ENCODE peak calls at places on chromosome 20, in six cellular contexts. T is PC-3, O is fibroblast of lung, W is HepG2, X is mammary epithelial cell, C is MM.1S. E is an unnamed sample.
A peak's percentile ranks its signal among the peaks of the same experiment; 100 is the strongest.

GRCh38 chr20:32574296-32575226 is 10.6 kb downstream of the NOL4L start:
- DNase-seq in T (peak; percentile 34), O (peak; percentile 90), W (no peak), X (peak; percentile 49), C (no peak), E (no peak)

GRCh38 chr20:17835240-17835940 is 133.2 kb downstream of the SNX5 start:
- DNase-seq in T (peak; percentile 97), O (peak; percentile 90), W (no peak), X (peak; percentile 65), C (no peak), E (no peak)

GRCh38 chr20:38805958-38806854 is 709 bp downstream of the PPP1R16B start:
- DNase-seq in T (no peak), O (no peak), W (no peak), X (no peak), C (peak; percentile 51), E (no peak)

GRCh38 chr20:38272398-38272797 is 11.9 kb upstream of the KIAA1755 start:
- DNase-seq in T (peak; percentile 29), O (peak; percentile 85), W (no peak), X (peak; percentile 76), C (no peak), E (no peak)

GRCh38 chr20:62285151-62285550 is 17.6 kb upstream of the ADRM1 start:
- DNase-seq in T (no peak), O (no peak), W (no peak), X (no peak), C (no peak), E (no peak)

GRCh38 chr20:34579191-34579661 is 20.7 kb downstream of the MAP1LC3A start:
- DNase-seq in T (peak; percentile 93), O (peak; percentile 78), W (peak; percentile 45), X (peak; percentile 94), C (no peak), E (no peak)

GRCh38 chr20:3172933-3173581 is at the start of gene LZTS3:
- DNase-seq in T (peak; percentile 35), O (peak; percentile 52), W (peak; percentile 63), X (peak; percentile 38), C (peak; percentile 31), E (peak; percentile 90)

GRCh38 chr20:17654649-17655285 is 27.3 kb downstream of the RRBP1 start:
- DNase-seq in T (peak; percentile 51), O (peak; percentile 38), W (peak; percentile 53), X (no peak), C (no peak), E (no peak)

GRCh38 chr20:38649275-38649891 is 47.8 kb downstream of the ARHGAP40 start:
- DNase-seq in T (peak; percentile 48), O (peak; percentile 11), W (peak; percentile 59), X (no peak), C (no peak), E (peak; percentile 66)

GRCh38 chr20:48319943-48320584 is 507.7 kb downstream of the PREX1 start:
- DNase-seq in T (no peak), O (peak; percentile 14), W (no peak), X (no peak), C (no peak), E (no peak)

GRCh38 chr20:63980317-63980805 is 571 bp upstream of the PRPF6 start:
- DNase-seq in T (no peak), O (no peak), W (peak; percentile 50), X (peak; percentile 78), C (no peak), E (peak; percentile 75)

GRCh38 chr20:34264141-34264540 is 22.9 kb downstream of the ASIP start:
- DNase-seq in T (no peak), O (no peak), W (no peak), X (no peak), C (no peak), E (no peak)

GRCh38 chr20:20632644-20633043 is 79.8 kb downstream of the RALGAPA2 start:
- DNase-seq in T (no peak), O (no peak), W (peak; percentile 40), X (no peak), C (no peak), E (no peak)

GRCh38 chr20:45974896-45975565 is 3.0 kb upstream of the ZNF335 start:
- DNase-seq in T (peak; percentile 23), O (no peak), W (no peak), X (no peak), C (no peak), E (no peak)

GRCh38 chr20:10374036-10374435 is 60.0 kb downstream of the MKKS start:
- DNase-seq in T (no peak), O (no peak), W (no peak), X (no peak), C (no peak), E (no peak)

GRCh38 chr20:56893206-56893605 is 264.1 kb downstream of the TFAP2C start:
- DNase-seq in T (no peak), O (no peak), W (no peak), X (no peak), C (no peak), E (no peak)

GRCh38 chr20:25274891-25275812 is 27.3 kb downstream of the PYGB start:
- DNase-seq in T (no peak), O (no peak), W (no peak), X (no peak), C (no peak), E (no peak)

GRCh38 chr20:48149887-48150286 is 364.6 kb upstream of the SULF2 start:
- DNase-seq in T (no peak), O (no peak), W (no peak), X (no peak), C (no peak), E (no peak)

GRCh38 chr20:16098890-16099639 is 474.2 kb downstream of the KIF16B start:
- DNase-seq in T (peak; percentile 60), O (no peak), W (peak; percentile 78), X (peak; percentile 12), C (no peak), E (no peak)

GRCh38 chr20:8322654-8323053 is 190.6 kb downstream of the PLCB1 start:
- DNase-seq in T (no peak), O (no peak), W (no peak), X (no peak), C (no peak), E (no peak)

GRCh38 chr20:53948383-53949318 is 121.7 kb downstream of the BCAS1 start:
- DNase-seq in T (no peak), O (no peak), W (no peak), X (no peak), C (no peak), E (no peak)

GRCh38 chr20:45826381-45827019 is 612 bp downstream of the TNNC2 start:
- DNase-seq in T (no peak), O (no peak), W (no peak), X (no peak), C (no peak), E (no peak)

GRCh38 chr20:31718952-31719643 is 3.6 kb downstream of the BCL2L1 start:
- DNase-seq in T (peak; percentile 87), O (no peak), W (no peak), X (peak; percentile 85), C (peak; percentile 49), E (peak; percentile 46)

GRCh38 chr20:13119583-13119982 is 101.5 kb upstream of the ISM1 start:
- DNase-seq in T (peak; percentile 87), O (peak; percentile 34), W (peak; percentile 84), X (peak; percentile 57), C (peak; percentile 65), E (peak; percentile 87)

GRCh38 chr20:33526769-33527168 is 36.9 kb downstream of the CBFA2T2 start:
- DNase-seq in T (peak; percentile 64), O (no peak), W (no peak), X (no peak), C (no peak), E (no peak)

DNA sequence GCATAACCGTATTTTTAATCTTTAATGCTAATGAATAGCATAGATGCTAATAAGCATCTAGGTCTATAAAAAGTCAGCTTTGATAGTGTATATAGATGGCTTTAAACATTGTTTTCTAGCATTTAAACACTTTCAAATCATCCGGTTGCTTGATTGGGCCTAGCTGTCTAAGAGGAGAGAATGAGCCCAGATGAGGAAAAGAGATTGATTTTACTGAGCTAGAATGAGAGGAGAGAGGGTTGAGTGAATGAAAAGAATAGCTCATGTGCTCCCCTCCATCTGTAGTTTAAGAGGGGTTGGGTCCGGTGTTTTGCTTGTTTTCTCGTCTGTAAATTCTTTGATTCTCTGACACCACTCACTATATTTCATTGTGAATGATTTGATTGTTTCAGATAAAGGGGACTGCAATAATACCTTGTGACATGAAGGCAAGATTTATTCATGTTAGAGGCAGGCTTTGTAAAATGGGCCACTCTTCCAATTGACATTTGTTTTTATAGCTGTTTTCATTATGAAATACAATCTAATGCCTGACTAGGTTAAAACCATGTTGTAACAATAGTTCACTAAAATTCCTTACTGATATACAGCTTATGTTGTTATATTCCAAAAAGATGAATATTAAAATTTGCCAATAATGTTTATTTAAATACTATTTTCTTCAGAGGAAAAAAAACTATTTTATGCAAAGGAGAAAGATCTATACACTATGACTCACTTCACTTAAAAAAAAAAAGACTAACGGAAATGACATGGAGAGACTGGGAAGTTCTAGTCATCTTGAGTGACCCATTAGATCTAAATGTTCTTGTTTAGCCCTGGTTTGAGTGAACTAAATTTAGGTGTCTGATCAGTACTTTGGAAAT is 3.2 kb downstream of the PTPN1 start:
- DNase-seq in T (peak; percentile 64), O (peak; percentile 85), W (no peak), X (peak; percentile 64), C (no peak), E (no peak)
- H3K4me3 ChIP-seq in T (peak overlapping the region; percentile 83), O (peak overlapping the region; percentile 75), W (no peak overlapping the region), X (peak overlapping the region; percentile 91), C (no peak overlapping the region), E (no peak overlapping the region)

GRCh38 chr20:44621939-44622338 is 29.6 kb downstream of the ADA start:
- DNase-seq in T (no peak), O (no peak), W (no peak), X (no peak), C (no peak), E (no peak)

GRCh38 chr20:44620030-44620429 is 31.5 kb downstream of the ADA start:
- DNase-seq in T (no peak), O (no peak), W (no peak), X (no peak), C (no peak), E (no peak)

GRCh38 chr20:44622501-44623270 is 28.8 kb downstream of the ADA start:
- DNase-seq in T (no peak), O (no peak), W (no peak), X (no peak), C (no peak), E (no peak)

GRCh38 chr20:44619294-44619693 is 32.2 kb downstream of the ADA start:
- DNase-seq in T (no peak), O (no peak), W (no peak), X (no peak), C (no peak), E (no peak)

DNA sequence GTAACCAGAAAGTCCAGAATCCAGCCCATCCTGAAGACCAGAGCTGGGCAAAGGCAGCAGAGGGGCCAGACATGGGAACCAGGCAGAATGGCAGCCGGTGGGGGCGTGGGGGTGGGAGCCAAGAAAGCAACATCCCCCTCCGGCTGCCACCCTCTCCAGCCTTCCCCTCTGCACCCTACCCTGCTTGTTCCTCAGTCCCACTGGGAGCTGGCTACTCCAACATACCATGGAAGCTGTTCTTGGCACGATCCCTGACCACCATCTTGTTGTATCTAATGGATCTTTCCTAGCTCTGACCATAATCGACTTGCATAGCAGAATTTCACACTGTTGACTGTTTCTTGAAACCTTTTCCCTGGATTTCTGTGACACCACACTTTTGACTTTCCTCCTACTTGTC is 30.2 kb downstream of the ADA start:
- DNase-seq in T (no peak), O (no peak), W (no peak), X (no peak), C (no peak), E (no peak)
- H3K9ac ChIP-seq in T (no peak overlapping the region), O (no peak overlapping the region), W (no peak overlapping the region), X (no peak overlapping the region), C (no peak overlapping the region), E (no peak overlapping the region)

GRCh38 chr20:11880694-11881093 is 37.0 kb upstream of the BTBD3 start:
- DNase-seq in T (peak; percentile 52), O (no peak), W (peak; percentile 24), X (peak; percentile 89), C (no peak), E (no peak)
- H2AFZ ChIP-seq in T (peak overlapping the region; percentile 24), O (no peak overlapping the region), W (no peak overlapping the region), X (peak overlapping the region; percentile 37), C (no peak overlapping the region), E (no peak overlapping the region)

GRCh38 chr20:50518270-50518721 is 8.1 kb downstream of the PTPN1 start:
- DNase-seq in T (peak; percentile 51), O (peak; percentile 78), W (no peak), X (peak; percentile 28), C (no peak), E (no peak)
- H3K4me3 ChIP-seq in T (no peak overlapping the region), O (no peak overlapping the region), W (no peak overlapping the region), X (no peak overlapping the region), C (peak overlapping the region; percentile 29), E (no peak overlapping the region)